ENCODE peak calls at places on chromosomes 11 and 22, in ten cellular contexts. P, C, O, V, A, K, F, H, M and N are unnamed samples.

GRCh38 chr22:31579835-31580242 is 82.2 kb downstream of the PISD start:
- DNase-seq in V (peak), A (no peak), M (no peak), O (no peak), F (no peak), P (peak), H (no peak), C (no peak), K (no peak), N (no peak)

GRCh38 chr11:102157219-102157618 is 47.0 kb downstream of the YAP1 start:
- DNase-seq in K (no peak), H (no peak), O (no peak), M (no peak), C (peak), P (no peak), V (peak), A (no peak), F (no peak), N (peak)

GRCh38 chr22:40436460-40437431 is 66.4 kb downstream of the SGSM3 start:
- DNase-seq in K (no peak), M (peak), V (peak), F (peak), A (no peak), O (peak), H (peak), P (peak), C (no peak), N (peak)

GRCh38 chr11:134159652-134160051 is 64.1 kb downstream of the NCAPD3 start:
- DNase-seq in V (no peak), H (no peak), M (no peak), P (no peak), O (no peak), C (no peak), F (no peak), K (no peak), A (no peak), N (no peak)

GRCh38 chr22:38193580-38193979 is 8.2 kb upstream of the MAFF start:
- DNase-seq in V (no peak), K (no peak), C (peak), A (no peak), O (no peak), M (peak), P (no peak), F (no peak), H (no peak), N (no peak)

GRCh38 chr11:19659529-19659928 is 53.1 kb upstream of the NAV2 start:
- DNase-seq in O (no peak), A (no peak), P (no peak), M (no peak), H (no peak), K (no peak), V (no peak), F (no peak), C (no peak), N (no peak)

GRCh38 chr22:37326726-37327125 is 44.4 kb downstream of the CYTH4 start:
- DNase-seq in M (no peak), F (no peak), V (no peak), O (no peak), H (no peak), A (no peak), P (no peak), K (no peak), C (no peak), N (peak)

GRCh38 chr11:7597620-7598019 is 75.7 kb downstream of the CYB5R2 start:
- DNase-seq in K (no peak), O (no peak), V (no peak), A (no peak), F (no peak), H (no peak), C (no peak), M (no peak), P (no peak), N (peak)

GRCh38 chr11:73308003-73308962 is at the start of gene ARHGEF17:
- DNase-seq in V (peak), C (no peak), H (peak), M (no peak), O (no peak), K (peak), P (peak), F (no peak), A (peak), N (peak)

GRCh38 chr11:65185166-65185565 is 3.4 kb downstream of the CAPN1 start:
- DNase-seq in H (no peak), V (no peak), K (no peak), O (no peak), M (no peak), C (no peak), F (no peak), P (no peak), A (no peak), N (no peak)

GRCh38 chr11:65186701-65187100 is 5.0 kb downstream of the CAPN1 start:
- DNase-seq in A (no peak), O (no peak), V (no peak), P (no peak), C (no peak), H (no peak), K (no peak), F (no peak), M (no peak), N (no peak)

GRCh38 chr11:65184146-65184545 is 2.4 kb downstream of the CAPN1 start:
- DNase-seq in P (no peak), C (no peak), A (no peak), M (no peak), V (no peak), F (no peak), O (no peak), H (no peak), K (peak), N (no peak)

GRCh38 chr11:65187146-65187675 is 5.5 kb downstream of the CAPN1 start:
- DNase-seq in A (no peak), H (no peak), F (no peak), P (no peak), C (no peak), O (no peak), K (no peak), V (no peak), M (no peak), N (no peak)

DNA sequence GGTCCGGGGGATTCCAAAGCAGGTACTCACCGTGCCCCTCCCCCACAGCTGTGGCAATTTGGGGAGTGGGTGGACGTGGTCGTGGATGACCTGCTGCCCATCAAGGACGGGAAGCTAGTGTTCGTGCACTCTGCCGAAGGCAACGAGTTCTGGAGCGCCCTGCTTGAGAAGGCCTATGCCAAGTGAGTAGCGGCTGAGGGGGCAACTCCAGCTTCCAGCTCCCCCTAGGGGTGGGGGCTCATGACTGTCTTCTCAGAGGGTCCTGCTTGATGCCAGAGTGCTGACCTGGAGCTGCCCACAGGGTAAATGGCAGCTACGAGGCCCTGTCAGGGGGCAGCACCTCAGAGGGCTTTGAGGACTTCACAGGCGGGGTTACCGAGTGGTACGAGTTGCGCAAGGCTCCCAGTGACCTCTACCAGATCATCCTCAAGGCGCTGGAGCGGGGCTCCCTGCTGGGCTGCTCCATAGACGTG is 4.2 kb downstream of the CAPN1 start:
- DNase-seq in P (no peak), F (no peak), K (peak), V (no peak), O (no peak), M (no peak), C (no peak), A (no peak), H (no peak), N (no peak)
- TF ChIP-seq CTCF in P (no peak), F (no peak), K (no peak), V (peak), O (no peak), M (no peak), C (no peak), A (no peak), H (peak), N (peak)

DNA sequence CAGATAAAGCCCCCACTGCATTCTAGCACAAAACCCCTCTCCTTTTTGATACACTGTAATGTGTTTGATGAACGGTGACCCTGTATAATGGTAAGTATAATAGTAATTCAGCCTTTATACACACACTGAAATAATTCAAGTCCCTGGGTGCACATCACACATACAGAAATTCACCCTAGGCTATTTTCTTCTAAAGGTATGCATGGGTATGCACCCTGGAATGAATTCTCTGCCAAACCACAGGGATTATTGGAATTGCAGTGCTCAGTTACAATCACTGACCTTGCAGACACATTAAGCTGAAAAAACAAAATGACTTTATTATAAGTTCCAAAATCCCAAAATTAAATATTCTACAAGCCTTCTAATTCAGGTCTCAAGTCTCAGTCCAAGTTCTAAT is 245.9 kb upstream of the FAT3 start:
- DNase-seq in C (no peak), V (peak), O (no peak), K (no peak), P (no peak), H (peak), M (no peak), A (no peak), F (no peak), N (no peak)
- TF ChIP-seq CTCF in C (no peak), V (no peak), O (no peak), K (no peak), P (no peak), H (no peak), M (no peak), A (no peak), F (no peak), N (no peak)

DNA sequence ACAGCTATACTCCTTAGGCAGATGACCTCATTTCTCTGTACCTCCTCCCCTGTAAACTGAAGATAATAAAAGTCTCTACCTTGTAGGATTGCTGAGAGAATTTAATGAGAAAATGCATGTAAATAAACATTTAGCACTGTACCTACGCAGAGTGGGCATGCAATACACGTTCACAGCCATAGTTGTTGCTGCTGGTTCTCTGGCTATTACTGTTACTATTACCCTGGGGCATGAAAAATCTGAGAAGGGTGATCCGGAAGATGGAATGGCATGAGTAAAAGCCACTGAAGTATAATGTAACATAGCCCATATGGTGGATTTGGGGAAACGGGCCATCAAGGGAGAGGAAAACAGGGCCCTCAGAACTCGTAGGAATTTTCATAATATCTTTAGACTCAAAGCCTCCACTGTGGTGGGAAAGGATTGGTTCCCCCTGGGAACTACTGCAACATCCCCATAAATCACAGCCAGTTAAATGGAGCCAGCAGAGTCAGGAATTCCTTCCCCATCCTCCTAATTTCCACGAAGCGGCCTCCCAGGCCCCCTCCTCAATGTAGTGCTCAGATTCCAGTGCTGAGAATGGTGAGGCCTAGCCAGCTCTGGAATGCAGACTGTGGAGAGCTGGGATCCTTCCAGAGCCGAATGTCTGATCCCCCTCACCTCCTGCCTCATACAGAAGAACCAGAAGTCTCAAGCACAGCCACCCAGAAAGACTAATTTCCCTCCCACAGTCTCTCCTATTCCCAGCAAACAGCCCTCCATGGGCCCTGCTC is 205.2 kb downstream of the MN1 start:
- DNase-seq in M (no peak), P (no peak), V (no peak), A (no peak), O (no peak), C (no peak), K (no peak), F (no peak), H (no peak), N (no peak)
- TF ChIP-seq CTCF in M (no peak), P (no peak), V (no peak), A (no peak), O (no peak), C (no peak), K (no peak), F (no peak), H (no peak), N (no peak)

DNA sequence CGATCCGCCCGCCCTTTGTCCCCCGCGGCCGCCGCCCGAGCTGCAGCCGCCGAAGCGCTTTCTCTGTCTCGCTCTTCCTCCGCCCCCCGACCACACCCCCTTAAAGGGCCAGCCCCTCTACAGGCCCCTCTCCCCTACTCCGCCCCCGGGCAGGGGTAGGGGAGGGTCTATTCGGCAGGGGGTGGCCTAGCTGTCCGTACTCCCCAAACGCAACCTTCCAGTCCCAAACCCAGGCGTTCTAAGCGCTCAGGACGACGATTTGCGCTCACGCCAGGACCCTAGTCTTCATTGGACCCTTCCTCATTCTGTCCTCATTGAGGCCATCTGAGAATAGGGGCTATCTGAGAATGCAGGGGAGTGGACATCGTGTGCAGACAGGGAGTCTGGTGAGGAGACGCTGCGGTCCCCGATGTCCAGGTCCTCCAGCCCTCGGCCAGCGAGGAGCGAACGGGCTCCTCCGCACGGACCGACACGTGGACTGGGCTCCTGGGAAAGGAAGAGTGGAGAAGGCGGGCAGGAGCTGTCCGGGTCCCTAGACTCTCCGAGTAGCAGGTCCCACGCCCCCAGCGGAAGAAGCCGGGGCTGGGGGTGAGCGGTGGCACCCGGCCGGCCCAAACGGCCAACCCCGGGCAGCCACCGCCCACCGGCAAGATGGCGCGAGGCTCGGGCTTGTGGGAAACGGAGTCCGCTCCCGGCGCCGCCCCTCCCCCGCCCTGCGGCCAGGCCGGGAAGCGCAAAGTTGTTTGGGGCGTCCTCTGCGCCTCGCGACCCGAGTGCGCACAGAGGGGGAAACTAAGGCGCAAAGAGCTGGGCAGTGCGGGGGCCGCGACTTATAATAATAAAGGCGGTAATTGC is at the start of gene PPP1R14B:
- DNase-seq in H (peak), O (no peak), F (peak), K (peak), M (peak), V (peak), A (peak), P (peak), C (peak), N (peak)
- TF ChIP-seq CTCF in H (peak), O (no peak), F (peak), K (no peak), M (no peak), V (no peak), A (peak), P (no peak), C (peak), N (no peak)

GRCh38 chr11:3824714-3825472 is 15.9 kb downstream of the RHOG start:
- DNase-seq in A (peak), F (no peak), M (peak), O (no peak), K (peak), C (no peak), V (no peak), H (no peak), P (peak), N (peak)
- TF ChIP-seq CTCF in A (peak), F (peak), M (peak), O (peak), K (peak), C (peak), V (peak), H (peak), P (peak), N (peak)

DNA sequence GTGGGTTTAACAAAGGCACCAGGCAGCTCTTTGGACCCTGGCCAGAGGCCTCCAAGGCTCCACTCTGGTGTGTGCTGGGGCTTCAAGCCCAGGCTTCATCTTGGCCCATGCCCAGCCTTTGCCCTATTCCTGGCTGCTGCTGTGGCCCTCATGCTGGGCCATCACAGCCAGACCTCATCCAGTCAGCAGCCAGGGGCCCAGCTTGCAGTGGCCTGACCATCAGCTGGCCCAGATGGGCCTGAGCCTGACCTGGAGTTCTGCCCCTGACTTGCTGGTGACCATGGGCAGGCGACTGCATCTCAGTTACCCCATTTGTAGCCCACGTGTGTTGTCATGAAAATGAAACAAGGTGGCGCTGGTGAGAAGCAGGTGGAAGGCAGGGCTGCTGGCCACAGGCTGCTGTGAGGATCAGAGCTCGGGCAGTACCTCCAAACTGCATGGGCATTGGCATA is 76.1 kb downstream of the MED15 start:
- DNase-seq in A (no peak), P (peak), F (no peak), H (no peak), C (no peak), M (no peak), V (no peak), O (no peak), K (peak), N (no peak)
- TF ChIP-seq CTCF in A (no peak), P (peak), F (no peak), H (peak), C (no peak), M (no peak), V (peak), O (peak), K (no peak), N (no peak)

GRCh38 chr11:128289048-128289447 is 298.3 kb downstream of the ETS1 start:
- DNase-seq in H (no peak), V (no peak), M (no peak), K (no peak), C (no peak), A (no peak), F (no peak), P (no peak), O (no peak), N (no peak)
- TF ChIP-seq CTCF in H (no peak), V (no peak), M (no peak), K (no peak), C (no peak), A (no peak), F (no peak), P (no peak), O (no peak), N (no peak)